ENCODE peak calls at places on chromosomes 6 and 20, in eight cellular contexts. One of them, this sample, is unnamed.

GRCh38 chr6:149614352-149614751 is 34.2 kb downstream of the KATNA1 start:
- DNase-seq in BE2C: no peak
- DNase-seq in kidney epithelial cell: no peak
- DNase-seq in HT1080: no peak
- DNase-seq in mesothelial cell of epicardium: no peak
- DNase-seq in C1 segment of cervical spinal cord: no peak
- DNase-seq in lung: no peak
- DNase-seq in AG09309: peak
- DNase-seq in this sample: no peak

GRCh38 chr6:118882314-118882905 is 11.5 kb upstream of the ASF1A start:
- DNase-seq in BE2C: no peak
- DNase-seq in kidney epithelial cell: no peak
- DNase-seq in HT1080: no peak
- DNase-seq in mesothelial cell of epicardium: no peak
- DNase-seq in C1 segment of cervical spinal cord: no peak
- DNase-seq in lung: no peak
- DNase-seq in AG09309: no peak
- DNase-seq in this sample: no peak

GRCh38 chr6:105270511-105270910 is 90.7 kb upstream of the POPDC3 start:
- DNase-seq in BE2C: no peak
- DNase-seq in kidney epithelial cell: no peak
- DNase-seq in HT1080: no peak
- DNase-seq in mesothelial cell of epicardium: no peak
- DNase-seq in C1 segment of cervical spinal cord: no peak
- DNase-seq in lung: no peak
- DNase-seq in AG09309: peak
- DNase-seq in this sample: peak

GRCh38 chr6:117149324-117149723 is 116.0 kb upstream of the VGLL2 start:
- DNase-seq in BE2C: no peak
- DNase-seq in kidney epithelial cell: no peak
- DNase-seq in HT1080: no peak
- DNase-seq in mesothelial cell of epicardium: no peak
- DNase-seq in C1 segment of cervical spinal cord: no peak
- DNase-seq in lung: no peak
- DNase-seq in AG09309: no peak
- DNase-seq in this sample: no peak

GRCh38 chr20:46350986-46351267 is 42.6 kb upstream of the CDH22 start:
- DNase-seq in BE2C: no peak
- DNase-seq in kidney epithelial cell: no peak
- DNase-seq in HT1080: no peak
- DNase-seq in mesothelial cell of epicardium: no peak
- DNase-seq in C1 segment of cervical spinal cord: no peak
- DNase-seq in lung: no peak
- DNase-seq in AG09309: no peak
- DNase-seq in this sample: no peak

GRCh38 chr6:43584892-43585570 is 9.0 kb downstream of the POLH start:
- DNase-seq in BE2C: no peak
- DNase-seq in kidney epithelial cell: no peak
- DNase-seq in HT1080: no peak
- DNase-seq in mesothelial cell of epicardium: no peak
- DNase-seq in C1 segment of cervical spinal cord: no peak
- DNase-seq in lung: no peak
- DNase-seq in AG09309: no peak
- DNase-seq in this sample: no peak

GRCh38 chr6:139114741-139115140 is 20.1 kb upstream of the HECA start:
- DNase-seq in BE2C: no peak
- DNase-seq in kidney epithelial cell: no peak
- DNase-seq in HT1080: no peak
- DNase-seq in mesothelial cell of epicardium: no peak
- DNase-seq in C1 segment of cervical spinal cord: no peak
- DNase-seq in lung: no peak
- DNase-seq in AG09309: no peak
- DNase-seq in this sample: no peak

GRCh38 chr6:127972815-127973214 is 72.0 kb upstream of the THEMIS start:
- DNase-seq in BE2C: no peak
- DNase-seq in kidney epithelial cell: no peak
- DNase-seq in HT1080: no peak
- DNase-seq in mesothelial cell of epicardium: no peak
- DNase-seq in C1 segment of cervical spinal cord: no peak
- DNase-seq in lung: no peak
- DNase-seq in AG09309: no peak
- DNase-seq in this sample: no peak

GRCh38 chr6:136016228-136017225 is 165.0 kb downstream of the PDE7B start:
- DNase-seq in BE2C: no peak
- DNase-seq in kidney epithelial cell: no peak
- DNase-seq in HT1080: no peak
- DNase-seq in mesothelial cell of epicardium: no peak
- DNase-seq in C1 segment of cervical spinal cord: no peak
- DNase-seq in lung: no peak
- DNase-seq in AG09309: no peak
- DNase-seq in this sample: no peak

GRCh38 chr20:60036346-60037119 is 78.3 kb downstream of the CDH26 start:
- DNase-seq in BE2C: no peak
- DNase-seq in kidney epithelial cell: no peak
- DNase-seq in HT1080: no peak
- DNase-seq in mesothelial cell of epicardium: no peak
- DNase-seq in C1 segment of cervical spinal cord: no peak
- DNase-seq in lung: no peak
- DNase-seq in AG09309: no peak
- DNase-seq in this sample: no peak

GRCh38 chr6:52994031-52994788 is 874 bp downstream of the GSTA4 start:
- DNase-seq in BE2C: peak
- DNase-seq in kidney epithelial cell: no peak
- DNase-seq in HT1080: no peak
- DNase-seq in mesothelial cell of epicardium: peak
- DNase-seq in C1 segment of cervical spinal cord: peak
- DNase-seq in lung: peak
- DNase-seq in AG09309: no peak
- DNase-seq in this sample: no peak

GRCh38 chr6:22132662-22133061 is 164.2 kb downstream of the PRL start:
- DNase-seq in BE2C: no peak
- DNase-seq in kidney epithelial cell: no peak
- DNase-seq in HT1080: no peak
- DNase-seq in mesothelial cell of epicardium: no peak
- DNase-seq in C1 segment of cervical spinal cord: no peak
- DNase-seq in lung: no peak
- DNase-seq in AG09309: no peak
- DNase-seq in this sample: no peak

GRCh38 chr6:121686611-121687023 is 251.2 kb downstream of the GJA1 start:
- DNase-seq in BE2C: peak
- DNase-seq in kidney epithelial cell: no peak
- DNase-seq in HT1080: no peak
- DNase-seq in mesothelial cell of epicardium: no peak
- DNase-seq in C1 segment of cervical spinal cord: no peak
- DNase-seq in lung: no peak
- DNase-seq in AG09309: no peak
- DNase-seq in this sample: no peak

GRCh38 chr6:92934625-92935024 is 484.7 kb downstream of the EPHA7 start:
- DNase-seq in BE2C: no peak
- DNase-seq in kidney epithelial cell: no peak
- DNase-seq in HT1080: no peak
- DNase-seq in mesothelial cell of epicardium: no peak
- DNase-seq in C1 segment of cervical spinal cord: no peak
- DNase-seq in lung: no peak
- DNase-seq in AG09309: no peak
- DNase-seq in this sample: no peak

GRCh38 chr6:52497652-52498408 is 77.7 kb downstream of the EFHC1 start:
- DNase-seq in BE2C: no peak
- DNase-seq in kidney epithelial cell: no peak
- DNase-seq in HT1080: no peak
- DNase-seq in mesothelial cell of epicardium: no peak
- DNase-seq in C1 segment of cervical spinal cord: no peak
- DNase-seq in lung: peak
- DNase-seq in AG09309: no peak
- DNase-seq in this sample: no peak

GRCh38 chr6:54071941-54072340 is 39.3 kb upstream of the MLIP start:
- DNase-seq in BE2C: no peak
- DNase-seq in kidney epithelial cell: no peak
- DNase-seq in HT1080: peak
- DNase-seq in mesothelial cell of epicardium: no peak
- DNase-seq in C1 segment of cervical spinal cord: no peak
- DNase-seq in lung: no peak
- DNase-seq in AG09309: no peak
- DNase-seq in this sample: no peak

This sample was measured in AG04449.